ENCODE peak calls at places on chromosomes 13 and 19, in eight cellular contexts. Q is cardiac muscle cell, X is psoas muscle, W is left ventricle myocardium inferior, E is adrenal gland, L is fibroblast of lung, C is BE2C, Y is upper lobe of right lung. P is an unnamed sample.
A peak's percentile ranks its signal among the peaks of the same experiment; 100 is the strongest.

GRCh38 chr19:27822336-27822735 is 1390.6 kb downstream of the UQCRFS1 start:
- DNase-seq in Q (no peak), W (no peak), X (no peak), E (no peak), C (no peak), L (no peak), Y (no peak), P (no peak)

GRCh38 chr13:50589651-50590054 is 253.8 kb downstream of the DLEU7 start:
- DNase-seq in L (peak; percentile 83), W (no peak), X (no peak), C (no peak), Y (no peak), E (peak; percentile 62), Q (no peak), P (no peak)

GRCh38 chr19:8487137-8487851 is 15.1 kb downstream of the PRAM1 start:
- DNase-seq in Q (no peak), X (no peak), E (peak; percentile 58), Y (peak; percentile 83), C (no peak), L (no peak), W (no peak), P (no peak)

GRCh38 chr19:20928371-20928770 is 5.3 kb downstream of the ZNF85 start:
- DNase-seq in Q (no peak), Y (no peak), C (no peak), W (no peak), X (no peak), E (no peak), L (peak; percentile 34), P (no peak)

GRCh38 chr19:32924200-32924599 is 47.6 kb downstream of the CEP89 start:
- DNase-seq in X (no peak), C (no peak), W (no peak), E (peak; percentile 80), Q (no peak), Y (no peak), L (peak; percentile 6), P (no peak)

GRCh38 chr19:20661150-20661819 is at the start of gene ZNF626:
- DNase-seq in X (peak; percentile 97), E (peak; percentile 98), Q (peak; percentile 99), Y (peak; percentile 93), C (peak; percentile 97), L (peak; percentile 99), W (peak; percentile 97), P (no peak)

GRCh38 chr13:49635599-49636433 is 7.5 kb downstream of the ARL11 start:
- DNase-seq in Y (no peak), X (no peak), C (no peak), L (peak; percentile 51), W (no peak), E (peak; percentile 67), Q (peak; percentile 36), P (no peak)

GRCh38 chr13:51519839-51520238 is 64.4 kb upstream of the WDFY2 start:
- DNase-seq in X (no peak), L (peak; percentile 49), W (no peak), Y (no peak), Q (no peak), E (no peak), C (no peak), P (no peak)

GRCh38 chr19:18943465-18943864 is 2.4 kb upstream of the HOMER3 start:
- DNase-seq in E (no peak), X (no peak), Y (no peak), L (no peak), Q (no peak), W (no peak), C (no peak), P (no peak)

GRCh38 chr19:49896863-49897621 is at the start of gene IL4I1:
- DNase-seq in Y (peak; percentile 73), W (no peak), E (no peak), Q (no peak), L (no peak), C (no peak), X (no peak), P (no peak)

GRCh38 chr13:109336730-109337129 is 449.7 kb downstream of the IRS2 start:
- DNase-seq in X (no peak), W (no peak), L (peak; percentile 57), Q (no peak), C (no peak), E (no peak), Y (no peak), P (no peak)

GRCh38 chr13:111666377-111666776 is 345.9 kb downstream of the TEX29 start:
- DNase-seq in X (no peak), E (peak; percentile 4), Y (no peak), W (no peak), Q (no peak), C (no peak), L (no peak), P (no peak)

GRCh38 chr13:114066956-114067355 is 65.5 kb downstream of the RASA3 start:
- DNase-seq in E (no peak), Y (peak; percentile 40), W (no peak), X (no peak), C (no peak), L (no peak), Q (no peak), P (no peak)

GRCh38 chr13:25963681-25964080 is 88.1 kb downstream of the SHISA2 start:
- DNase-seq in X (no peak), L (peak; percentile 17), Q (no peak), E (no peak), Y (no peak), W (no peak), C (no peak), P (no peak)

GRCh38 chr13:83515267-83515666 is 367.0 kb downstream of the SLITRK1 start:
- DNase-seq in C (no peak), L (peak; percentile 69), E (no peak), W (no peak), Q (no peak), Y (no peak), X (no peak), P (no peak)

GRCh38 chr19:46687438-46688145 is 26.6 kb upstream of the DACT3 start:
- DNase-seq in E (no peak), C (no peak), L (no peak), Y (no peak), W (no peak), Q (no peak), X (no peak), P (no peak)

GRCh38 chr13:36914648-36915047 is 5.4 kb downstream of the SMAD9 start:
- DNase-seq in E (no peak), L (no peak), C (no peak), Q (peak; percentile 17), X (no peak), Y (no peak), W (no peak), P (no peak)
- H3K4me1 ChIP-seq in E (no peaks in the 10 kb centered on the region), L (no peaks in the 10 kb centered on the region), C (peaks cover 25% of the 10 kb centered on the region), Q (peaks cover 61% of the 10 kb centered on the region), X (peaks cover 21% of the 10 kb centered on the region), Y (peaks cover 8% of the 10 kb centered on the region), W (peaks cover 20% of the 10 kb centered on the region), P (no peaks in the 10 kb centered on the region)

GRCh38 chr19:48713041-48713863 is 6.3 kb downstream of the MAMSTR start:
- DNase-seq in C (no peak), L (no peak), Q (no peak), X (peak; percentile 53), W (no peak), E (no peak), Y (no peak), P (peak; percentile 64)
- TF ChIP-seq CTCF in C (peak; percentile 37), L (peak; percentile 17), Q (peak; percentile 38), X (no peak), W (peak; percentile 24), E (peak; percentile 33), Y (no peak), P (peak; percentile 31)

GRCh38 chr19:12676928-12677327 is 4.8 kb downstream of the DHPS start:
- DNase-seq in W (no peak), Y (no peak), C (no peak), Q (no peak), X (no peak), L (no peak), E (no peak), P (no peak)
- H3K4me3 ChIP-seq in W (no peak overlapping the region), Y (no peak overlapping the region), C (no peak overlapping the region), Q (no peak overlapping the region), X (no peak overlapping the region), L (no peak overlapping the region), E (no peak overlapping the region), P (no peak overlapping the region)

DNA sequence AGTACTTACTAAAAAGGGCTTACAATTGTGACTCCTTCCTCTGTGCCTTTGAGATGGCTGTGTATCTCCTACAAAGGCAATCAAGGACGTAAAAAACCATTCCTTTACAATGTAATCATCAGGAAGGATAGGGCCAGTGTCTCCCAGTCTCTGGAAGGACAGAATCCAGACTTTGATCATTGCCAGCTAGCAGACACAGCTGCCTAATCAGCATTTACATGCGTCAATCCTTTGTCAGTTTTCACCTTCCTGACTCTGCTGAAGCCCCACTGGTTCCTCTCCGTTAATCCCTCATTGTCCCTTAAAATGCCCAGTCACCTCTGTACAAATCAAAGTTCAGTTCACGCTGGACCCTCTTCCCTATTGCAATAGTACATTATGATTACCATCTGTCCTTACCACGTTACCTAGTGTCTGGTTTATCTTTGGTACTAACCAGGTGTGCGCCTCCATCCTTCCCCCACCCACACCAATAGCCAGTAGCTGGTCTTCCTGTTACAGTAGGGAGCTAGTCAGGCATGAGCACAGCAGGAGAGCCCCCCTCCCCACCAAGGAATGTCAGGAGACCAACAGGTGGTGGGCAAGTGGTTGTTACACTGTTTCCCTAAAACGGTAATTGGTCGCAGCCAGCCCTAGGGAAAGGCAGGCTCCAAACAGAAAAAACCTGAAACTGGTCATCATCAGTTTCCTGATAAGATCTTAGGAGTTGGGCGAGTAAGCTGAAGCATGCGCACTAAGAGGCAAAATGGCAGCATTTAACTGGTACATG is 49.7 kb downstream of the TGDS start:
- DNase-seq in E (no peak), Y (no peak), L (no peak), W (no peak), C (no peak), X (no peak), Q (no peak), P (no peak)
- H3K4me1 ChIP-seq in E (peaks cover 9% of the 10 kb centered on the region), Y (peaks cover 7% of the 10 kb centered on the region), L (no peaks in the 10 kb centered on the region), W (peaks cover 24% of the 10 kb centered on the region), C (no peaks in the 10 kb centered on the region), X (peaks cover 7% of the 10 kb centered on the region), Q (peaks cover 8% of the 10 kb centered on the region), P (peaks cover 8% of the 10 kb centered on the region)

DNA sequence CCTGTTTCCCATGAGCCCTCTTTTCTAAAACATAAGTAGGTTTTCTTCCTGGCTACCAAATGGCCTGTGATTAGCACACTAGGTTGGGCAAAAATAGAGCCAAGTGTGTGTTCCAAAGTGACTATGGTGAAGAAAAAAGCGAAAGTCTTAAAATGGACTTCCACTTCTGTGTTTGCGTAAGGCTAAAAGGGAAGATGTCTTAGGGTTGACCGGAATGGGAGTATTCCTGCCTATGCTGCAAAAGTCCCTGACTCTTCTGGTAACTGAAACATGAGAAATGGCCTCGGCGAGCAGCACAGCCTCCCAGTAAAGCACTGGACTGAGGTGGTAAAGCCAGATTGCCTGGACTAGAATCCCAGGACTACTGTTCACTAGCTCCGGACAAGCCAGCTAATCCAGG is 2.4 kb upstream of the FPR1 start:
- DNase-seq in E (no peak), C (no peak), X (no peak), Y (no peak), W (no peak), Q (no peak), L (no peak), P (no peak)
- TF ChIP-seq CTCF in E (no peak), C (no peak), X (no peak), Y (no peak), W (no peak), Q (no peak), L (no peak), P (no peak)

DNA sequence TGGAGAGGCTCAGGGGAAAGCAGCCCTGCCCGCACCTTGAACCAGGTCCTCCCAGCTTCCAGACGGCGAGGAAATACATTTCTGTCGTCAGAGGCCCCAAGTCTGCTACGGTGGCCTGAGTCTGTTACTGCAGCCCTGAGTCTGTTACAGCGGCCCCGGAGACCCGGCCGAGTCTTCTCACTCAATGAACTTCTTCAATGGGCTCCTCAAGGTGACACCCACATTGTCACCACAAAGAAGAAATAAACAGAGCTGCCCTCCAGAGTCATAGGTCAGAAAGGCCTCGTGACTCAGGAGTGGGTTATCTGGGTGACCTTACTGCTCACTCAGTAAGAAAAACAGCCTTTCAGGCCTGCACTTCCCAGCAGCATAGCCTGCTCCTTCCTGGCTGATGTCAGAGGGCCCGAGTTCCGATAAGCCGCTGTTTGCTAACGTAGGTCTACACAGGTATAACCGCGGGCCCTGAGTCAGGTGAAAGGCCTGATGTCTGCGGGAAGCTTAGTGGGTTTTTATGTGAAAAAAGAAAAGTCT is 66.9 kb upstream of the TM9SF2 start:
- DNase-seq in X (no peak), E (no peak), Y (no peak), L (no peak), Q (no peak), W (no peak), C (no peak), P (no peak)
- H3K4me3 ChIP-seq in X (no peak overlapping the region), E (no peak overlapping the region), Y (no peak overlapping the region), L (no peak overlapping the region), Q (no peak overlapping the region), W (no peak overlapping the region), C (no peak overlapping the region), P (no peak overlapping the region)